ENCODE peak calls at places on chromosomes 3 and 15, in four cellular contexts. T is lung microvascular endothelial cell, G is HEK293T, S is T-helper 2 cell. E is an unnamed sample.

GRCh38 chr3:118984699-118985098 is 49.9 kb downstream of the IGSF11 start:
- DNase-seq in G (no peak), T (no peak), S (no peak), E (no peak)

GRCh38 chr15:88844749-88845386 is 41.6 kb downstream of the ACAN start:
- DNase-seq in G (no peak), S (no peak), T (no peak), E (no peak)

GRCh38 chr3:52670621-52671521 is 14.8 kb downstream of the PBRM1 start:
- DNase-seq in S (peak; percentile 14), G (no peak), T (peak; percentile 77), E (peak; percentile 78)

GRCh38 chr15:43800286-43801136 is at the start of gene HYPK:
- DNase-seq in S (peak; percentile 86), G (peak; percentile 70), T (peak; percentile 88), E (peak; percentile 94)

GRCh38 chr3:170961616-170962400 is 53.4 kb upstream of the EIF5A2 start:
- DNase-seq in G (peak; percentile 23), S (no peak), T (peak; percentile 69), E (peak; percentile 20)

GRCh38 chr15:63107895-63108546 is 13.6 kb upstream of the LACTB start:
- DNase-seq in G (no peak), T (peak; percentile 30), S (no peak), E (no peak)

GRCh38 chr15:31474059-31474868 is 147.6 kb downstream of the KLF13 start:
- DNase-seq in T (no peak), S (no peak), G (no peak), E (no peak)

GRCh38 chr3:107272471-107272870 is 104.8 kb upstream of the CCDC54 start:
- DNase-seq in T (no peak), G (no peak), S (no peak), E (no peak)

GRCh38 chr15:39429898-39430357 is 151.0 kb upstream of the THBS1 start:
- DNase-seq in T (no peak), G (no peak), S (no peak), E (no peak)